ENCODE peak calls at places on chromosomes 4 and X, in four cellular contexts. G is K562, C is IMR-90, Y is astrocyte. P is an unnamed sample. For H3K4me1, the result is how much of the 10 kb centered on the place peaks cover.

GRCh38 chrX:34655496-34656258 is 1.4 kb downstream of the TMEM47 start:
- DNase-seq in C (no peak), Y (peak), G (no peak), P (no peak)

GRCh38 chr4:92387459-92388069 is 83.8 kb downstream of the GRID2 start:
- DNase-seq in G (peak), C (peak), Y (peak), P (peak)

GRCh38 chr4:51840791-51841190 is 2.2 kb upstream of the DCUN1D4 start:
- DNase-seq in Y (no peak), C (peak), G (no peak), P (peak)

GRCh38 chr4:124019749-124020549 is 623.4 kb downstream of the SPRY1 start:
- DNase-seq in G (no peak), C (no peak), Y (no peak), P (no peak)

GRCh38 chrX:44828008-44828605 is 15.7 kb upstream of the DUSP21 start:
- DNase-seq in G (no peak), Y (peak), C (peak), P (peak)

GRCh38 chr4:88757067-88757466 is 59.4 kb upstream of the NAP1L5 start:
- DNase-seq in Y (no peak), C (peak), G (no peak), P (no peak)

GRCh38 chrX:148854351-148854750 is 353.9 kb downstream of the AFF2 start:
- DNase-seq in Y (peak), C (no peak), G (no peak), P (no peak)

GRCh38 chr4:106329027-106329618 is 12.8 kb downstream of the AIMP1 start:
- DNase-seq in Y (no peak), G (peak), C (peak), P (peak)

GRCh38 chrX:91434351-91435168 is at the start of gene PABPC5:
- DNase-seq in C (peak), G (no peak), Y (peak), P (peak)

GRCh38 chr4:83535945-83536648 is at the start of gene GPAT3:
- DNase-seq in G (peak), Y (peak), C (peak), P (peak)

GRCh38 chr4:170497105-170497504 is 407.3 kb upstream of the AADAT start:
- DNase-seq in Y (no peak), G (no peak), C (no peak), P (peak)

GRCh38 chrX:154444001-154444754 is at the start of gene FAM50A:
- DNase-seq in C (peak), Y (peak), G (peak), P (peak)

GRCh38 chr4:121256346-121256745 is 92.2 kb upstream of the TNIP3 start:
- DNase-seq in G (no peak), C (peak), Y (peak), P (peak)

GRCh38 chrX:13387656-13388421 is 68.0 kb upstream of the ATXN3L start:
- DNase-seq in G (no peak), Y (peak), C (peak), P (peak)

GRCh38 chr4:120685756-120686278 is 236.7 kb downstream of the PRDM5 start:
- DNase-seq in Y (no peak), G (no peak), C (no peak), P (no peak)

GRCh38 chrX:68183612-68184214 is 249.6 kb downstream of the OPHN1 start:
- DNase-seq in Y (no peak), G (peak), C (peak), P (peak)

GRCh38 chr4:63563288-63564014 is 845.8 kb downstream of the TECRL start:
- DNase-seq in G (no peak), Y (no peak), C (no peak), P (peak)

GRCh38 chr4:86013623-86014022 is 346.2 kb downstream of the MAPK10 start:
- DNase-seq in C (peak), G (no peak), Y (peak), P (no peak)

GRCh38 chr4:40227284-40227683 is 30.5 kb downstream of the RHOH start:
- DNase-seq in G (no peak), Y (no peak), C (no peak), P (no peak)

GRCh38 chr4:147786531-147786930 is 54.6 kb downstream of the ARHGAP10 start:
- DNase-seq in C (no peak), G (no peak), Y (no peak), P (peak)

GRCh38 chr4:147787204-147787603 is 55.3 kb downstream of the ARHGAP10 start:
- DNase-seq in G (no peak), Y (peak), C (peak), P (peak)

GRCh38 chr4:147789596-147789995 is 57.7 kb downstream of the ARHGAP10 start:
- DNase-seq in G (no peak), Y (no peak), C (peak), P (no peak)

GRCh38 chr4:147790412-147790811 is 58.5 kb downstream of the ARHGAP10 start:
- DNase-seq in Y (no peak), G (no peak), C (no peak), P (peak)

DNA sequence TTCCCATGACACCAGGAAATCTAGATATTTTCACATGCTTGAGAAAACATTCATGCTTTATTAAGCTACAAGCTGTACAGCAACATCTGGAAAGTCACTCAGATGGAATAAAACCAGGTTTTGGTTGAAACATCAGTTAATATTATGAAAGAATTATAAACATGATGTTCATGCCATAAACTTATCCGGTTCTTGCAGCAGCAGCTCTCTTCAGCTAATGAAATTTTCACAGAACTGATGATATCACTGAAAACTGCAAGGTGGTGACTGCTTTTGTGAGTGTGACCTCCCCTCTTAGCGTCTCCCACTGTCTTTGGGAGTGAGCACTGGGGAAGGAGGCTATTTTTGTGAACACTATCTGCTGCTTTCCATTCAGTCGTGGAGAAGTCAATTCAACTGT is 56.9 kb downstream of the ARHGAP10 start:
- DNase-seq in C (peak), G (no peak), Y (no peak), P (no peak)
- H3K4me1 ChIP-seq in C (under half), G (under half), Y (under half), P (half or more)

DNA sequence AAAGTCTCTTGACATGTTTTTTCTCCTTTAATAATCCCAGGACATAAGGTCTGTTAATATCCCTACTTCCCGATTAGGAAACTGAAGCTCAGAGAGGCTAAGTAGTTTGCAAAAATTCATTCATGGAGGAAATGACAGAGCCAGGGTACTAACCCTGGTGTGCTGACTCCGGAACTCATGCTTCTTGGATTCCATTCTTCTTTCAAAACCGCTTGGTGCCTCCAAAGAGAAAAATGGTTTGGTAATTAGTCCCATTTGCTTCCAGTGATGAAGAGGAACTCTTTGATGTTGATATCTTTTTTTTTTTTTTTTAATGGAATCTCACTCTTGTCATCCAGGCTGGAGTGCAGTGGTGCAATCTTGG is 146.9 kb downstream of the PALLD start:
- DNase-seq in Y (no peak), C (no peak), G (no peak), P (no peak)
- H2AFZ ChIP-seq in Y (no peak), C (no peak), G (no peak), P (no peak)

DNA sequence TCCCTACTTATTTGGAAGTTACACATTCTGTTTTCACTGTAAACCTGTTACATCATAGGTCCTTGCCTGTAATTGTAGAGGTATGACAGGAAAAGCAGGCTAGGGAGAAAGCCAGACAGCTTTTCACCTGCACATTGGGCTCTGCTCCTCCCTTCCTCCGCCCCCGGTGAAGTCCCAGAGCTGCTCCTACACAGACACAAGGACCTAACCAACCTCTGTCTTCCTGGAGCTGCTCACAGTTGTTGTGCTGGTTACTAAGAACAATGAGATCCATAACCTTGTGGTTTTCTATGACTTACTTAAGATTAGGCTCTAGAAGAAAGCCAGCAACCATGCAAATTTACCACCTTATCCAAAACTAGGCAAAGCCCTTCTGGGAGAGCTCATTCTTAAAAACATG is 40.0 kb downstream of the MOSPD2 start:
- DNase-seq in Y (peak), G (no peak), C (peak), P (peak)
- H3K4me1 ChIP-seq in Y (under half), G (under half), C (under half), P (under half)

GRCh38 chrX:115460565-115460888 is 100.4 kb upstream of the PLS3 start:
- DNase-seq in C (peak), Y (peak), G (no peak), P (peak)
- H2AFZ ChIP-seq in C (no peak), Y (no peak), G (no peak), P (no peak)

GRCh38 chr4:184383497-184384055 is 90.8 kb downstream of the IRF2 start:
- DNase-seq in C (peak), G (no peak), Y (peak), P (peak)

GRCh38 chr4:184384810-184385557 is 89.4 kb downstream of the IRF2 start:
- DNase-seq in Y (no peak), C (peak), G (no peak), P (no peak)

GRCh38 chr4:184385705-184386141 is 88.6 kb downstream of the IRF2 start:
- DNase-seq in Y (no peak), C (no peak), G (no peak), P (no peak)

GRCh38 chr4:184382189-184382846 is 92.0 kb downstream of the IRF2 start:
- DNase-seq in C (no peak), G (no peak), Y (no peak), P (no peak)

GRCh38 chr4:184384056-184384809 is 90.1 kb downstream of the IRF2 start:
- DNase-seq in C (peak), G (no peak), Y (peak), P (peak)
- H3K4me1 ChIP-seq in C (under half), G (under half), Y (under half), P (under half)

DNA sequence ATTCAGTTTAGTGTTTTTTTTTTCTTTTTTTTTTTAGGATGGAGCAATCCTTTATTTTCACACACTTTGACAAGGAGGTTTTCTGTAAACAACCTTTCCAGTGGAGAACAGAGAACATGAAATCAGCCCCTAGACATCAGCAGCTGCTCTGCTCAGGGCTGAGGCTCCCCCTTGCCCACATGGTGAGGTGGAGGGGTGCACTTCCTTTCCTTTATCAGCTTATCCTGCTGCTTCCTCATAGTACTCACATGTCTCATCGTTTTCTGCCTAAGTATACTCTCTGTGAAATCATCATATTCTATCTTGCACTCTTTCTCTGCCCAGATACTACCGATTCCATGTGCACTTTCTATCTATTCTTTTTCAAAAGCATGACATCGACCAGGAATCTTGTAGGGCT is 47.6 kb upstream of the PRSS12 start:
- DNase-seq in G (no peak), Y (no peak), C (peak), P (no peak)
- H2AFZ ChIP-seq in G (no peak), Y (peak), C (peak), P (no peak)

GRCh38 chr4:6989331-6989923 is 53.7 kb upstream of the TADA2B start:
- DNase-seq in Y (no peak), G (no peak), C (no peak), P (peak)
- H3K4me1 ChIP-seq in Y (under half), G (under half), C (under half), P (half or more)

GRCh38 chrX:84046403-84046984 is 141.5 kb downstream of the RPS6KA6 start:
- DNase-seq in Y (no peak), C (peak), G (no peak), P (peak)
- H2AFZ ChIP-seq in Y (no peak), C (peak), G (no peak), P (peak)

GRCh38 chrX:46704767-46705386 is 54.0 kb downstream of the SLC9A7 start:
- DNase-seq in Y (peak), G (no peak), C (peak), P (no peak)
- H3K4me1 ChIP-seq in Y (under half), G (under half), C (under half), P (under half)

DNA sequence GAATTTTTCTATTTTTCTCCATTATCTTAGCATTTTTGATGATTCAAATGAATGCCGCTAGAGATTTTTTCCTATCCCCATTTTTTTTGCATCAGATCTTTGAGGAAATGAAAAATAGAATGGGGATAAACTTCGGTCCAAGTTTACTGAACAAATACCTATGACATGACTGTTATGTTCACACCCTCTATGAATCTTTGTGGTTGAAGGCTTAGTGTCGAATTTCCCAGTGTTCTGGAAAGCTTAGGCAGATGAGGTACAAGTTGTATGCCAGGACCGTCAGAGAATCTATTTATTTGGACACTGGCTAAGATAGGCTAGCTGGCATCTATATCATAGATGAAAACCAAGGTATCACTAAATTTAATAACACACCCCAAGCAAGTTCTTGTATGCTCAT is 123.4 kb downstream of the SPCS3 start:
- DNase-seq in Y (peak), G (no peak), C (peak), P (peak)
- H2AFZ ChIP-seq in Y (no peak), G (no peak), C (no peak), P (peak)

P was measured in PC-3.